ENCODE peak calls at places on chromosomes 5 and 9, in ten cellular contexts. H is CD4-positive, CD25-positive, alpha-beta regulatory T cell; F is CD4-positive, alpha-beta T cell; K is naive thymus-derived CD4-positive, alpha-beta T cell; E is stimulated activated CD8-positive, alpha-beta memory T cell treated with anti-CD3 and anti-CD28 coated beads, Interleukin-15, amount 100 ng/mL, for 24 hours; O is renal cortical epithelial cell; B is nucleus accumbens; A is AG09319; I is thyroid gland; U is activated CD4-positive, alpha-beta T cell treated with anti-CD3 and anti-CD28 coated beads for 24 hours. R is an unnamed sample.

GRCh38 chr5:59810041-59810440 is 83.5 kb downstream of the PDE4D start:
- DNase-seq in E (peak; percentile 31), O (peak; percentile 46), A (no peak), H (peak; percentile 34), K (peak; percentile 42), U (peak; percentile 28), F (peak; percentile 23), I (peak; percentile 77), B (peak; percentile 77), R (peak; percentile 85)

GRCh38 chr5:10393491-10393890 is 40.0 kb downstream of the MARCHF6 start:
- DNase-seq in U (no peak), K (no peak), I (no peak), H (no peak), B (no peak), A (no peak), O (no peak), F (no peak), E (no peak), R (no peak)

GRCh38 chr5:67494186-67494842 is 297.7 kb upstream of the CD180 start:
- DNase-seq in O (no peak), I (no peak), A (no peak), E (no peak), U (no peak), K (no peak), H (no peak), B (peak; percentile 25), F (no peak), R (no peak)

GRCh38 chr5:170572453-170572852 is 68.6 kb downstream of the KCNIP1 start:
- DNase-seq in A (no peak), B (no peak), K (no peak), H (no peak), F (no peak), E (peak; percentile 18), U (peak; percentile 45), I (no peak), O (peak; percentile 90), R (no peak)

GRCh38 chr5:59793000-59793399 is 100.5 kb downstream of the PDE4D start:
- DNase-seq in I (no peak), F (no peak), K (no peak), A (peak; percentile 44), E (no peak), H (no peak), B (no peak), O (peak; percentile 96), U (no peak), R (no peak)

GRCh38 chr5:64666058-64666457 is 24.2 kb upstream of the SHISAL2B start:
- DNase-seq in F (no peak), K (no peak), B (no peak), A (no peak), O (no peak), E (no peak), I (no peak), U (no peak), H (no peak), R (no peak)

GRCh38 chr9:121620777-121621437 is 30.5 kb upstream of the DAB2IP start:
- DNase-seq in H (no peak), I (peak; percentile 39), B (no peak), O (no peak), K (no peak), U (no peak), A (no peak), E (no peak), F (no peak), R (no peak)

GRCh38 chr5:76681287-76681686 is 34.6 kb upstream of the F2R start:
- DNase-seq in F (no peak), O (no peak), A (no peak), K (no peak), H (no peak), E (no peak), B (no peak), U (no peak), I (no peak), R (no peak)

GRCh38 chr5:36889264-36889663 is 12.7 kb downstream of the NIPBL start:
- DNase-seq in F (no peak), A (no peak), U (no peak), H (no peak), B (no peak), O (no peak), E (no peak), I (no peak), K (no peak), R (no peak)

GRCh38 chr9:26234865-26235264 is 556.6 kb upstream of the TUSC1 start:
- DNase-seq in U (no peak), O (no peak), F (no peak), E (no peak), I (no peak), A (no peak), H (no peak), K (no peak), B (no peak), R (no peak)

GRCh38 chr9:17799383-17799782 is 220.5 kb downstream of the SH3GL2 start:
- DNase-seq in E (no peak), O (peak; percentile 51), F (no peak), A (no peak), I (no peak), K (no peak), U (no peak), H (no peak), B (no peak), R (no peak)

GRCh38 chr9:129305246-129305645 is 127.2 kb upstream of the IER5L start:
- DNase-seq in A (no peak), O (no peak), F (no peak), H (no peak), K (no peak), E (no peak), I (no peak), U (no peak), B (no peak), R (no peak)

GRCh38 chr5:67152400-67152799 is 44.2 kb downstream of the CD180 start:
- DNase-seq in O (no peak), A (no peak), I (no peak), K (no peak), B (no peak), F (no peak), E (no peak), U (no peak), H (no peak), R (no peak)

GRCh38 chr5:82847564-82847963 is 229.6 kb downstream of the TMEM167A start:
- DNase-seq in U (no peak), A (no peak), F (no peak), E (no peak), O (no peak), I (no peak), K (no peak), B (no peak), H (no peak), R (no peak)

GRCh38 chr5:82151622-82152021 is 126.5 kb downstream of the RPS23 start:
- DNase-seq in H (no peak), O (peak; percentile 79), K (no peak), F (no peak), A (no peak), E (no peak), I (no peak), B (no peak), U (no peak), R (no peak)

GRCh38 chr9:91429501-91429900 is 5.9 kb upstream of the NFIL3 start:
- DNase-seq in K (no peak), F (no peak), O (no peak), H (no peak), E (no peak), A (no peak), B (no peak), U (no peak), I (no peak), R (no peak)

GRCh38 chr5:44679200-44679599 is 129.5 kb upstream of the MRPS30 start:
- DNase-seq in I (no peak), F (no peak), B (no peak), K (no peak), U (no peak), O (no peak), A (no peak), E (no peak), H (no peak), R (no peak)

GRCh38 chr9:72551306-72551705 is 29.9 kb downstream of the TMC1 start:
- DNase-seq in E (no peak), A (no peak), O (no peak), I (no peak), U (no peak), K (no peak), H (no peak), F (no peak), B (no peak), R (no peak)

GRCh38 chr5:142675211-142675599 is 10.7 kb downstream of the FGF1 start:
- DNase-seq in O (no peak), K (no peak), F (no peak), I (no peak), B (no peak), U (no peak), A (no peak), H (no peak), E (no peak), R (no peak)

GRCh38 chr5:157004893-157005551 is 42.0 kb upstream of the TIMD4 start:
- DNase-seq in A (no peak), I (no peak), O (peak; percentile 96), K (no peak), E (no peak), F (no peak), U (no peak), B (no peak), H (no peak), R (no peak)

GRCh38 chr9:128275198-128276007 is at the start of gene GOLGA2:
- DNase-seq in E (no peak), F (no peak), U (no peak), H (no peak), O (peak; percentile 50), B (no peak), I (peak; percentile 17), K (no peak), A (no peak), R (no peak)

GRCh38 chr5:163306421-163306820 is 131.0 kb upstream of the CCNG1 start:
- DNase-seq in E (no peak), I (no peak), H (no peak), O (peak; percentile 47), K (no peak), U (no peak), B (no peak), A (no peak), F (no peak), R (no peak)

GRCh38 chr9:113568481-113569321 is 105.2 kb downstream of the RGS3 start:
- DNase-seq in K (no peak), B (no peak), I (no peak), E (no peak), O (no peak), U (no peak), A (no peak), F (no peak), H (no peak), R (peak; percentile 23)

GRCh38 chr5:154072782-154073171 is 34.0 kb downstream of the MFAP3 start:
- DNase-seq in F (no peak), O (no peak), H (no peak), E (no peak), U (no peak), B (no peak), I (no peak), A (no peak), K (no peak), R (no peak)

GRCh38 chr9:129220771-129221170 is 42.7 kb upstream of the IER5L start:
- DNase-seq in F (no peak), I (no peak), U (no peak), E (no peak), B (no peak), K (no peak), A (no peak), O (no peak), H (no peak), R (no peak)

GRCh38 chr9:108443741-108444140 is 412.0 kb downstream of the ACTL7B start:
- DNase-seq in B (no peak), E (no peak), I (no peak), U (no peak), K (no peak), H (no peak), F (no peak), A (no peak), O (peak; percentile 16), R (no peak)

GRCh38 chr5:175321927-175322532 is 122.0 kb downstream of the DRD1 start:
- DNase-seq in H (peak; percentile 2), I (peak; percentile 24), K (peak; percentile 20), E (no peak), B (no peak), A (no peak), F (no peak), O (peak; percentile 2), U (no peak), R (no peak)